ENCODE peak calls at places on chromosomes 4 and X, in nine cellular contexts. Z is ovary, O is uterus, P is thyroid gland, K is endothelial cell of umbilical vein, W is HCT116, N is spleen, C is NB4, E is adrenal gland. R is an unnamed sample.

GRCh38 chrX:9867753-9868152 is 81.5 kb downstream of the SHROOM2 start:
- DNase-seq in Z (no peak), O (no peak), P (no peak), K (no peak), W (no peak), N (no peak), C (no peak), E (no peak), R (no peak)

GRCh38 chrX:47166126-47166525 is 21.1 kb downstream of the RBM10 start:
- DNase-seq in Z (peak), O (peak), P (peak), K (no peak), W (no peak), N (peak), C (no peak), E (peak), R (peak)

GRCh38 chr4:37780444-37781133 is 45.9 kb upstream of the PGM2 start:
- DNase-seq in Z (no peak), O (no peak), P (no peak), K (no peak), W (no peak), N (no peak), C (peak), E (no peak), R (no peak)

GRCh38 chr4:2860391-2861348 is 17.0 kb downstream of the ADD1 start:
- DNase-seq in Z (peak), O (peak), P (peak), K (peak), W (no peak), N (no peak), C (no peak), E (peak), R (no peak)

GRCh38 chrX:138711399-138712347 is at the start of gene FGF13:
- DNase-seq in Z (peak), O (peak), P (peak), K (no peak), W (no peak), N (peak), C (peak), E (no peak), R (no peak)

GRCh38 chrX:38862100-38862499 is 60.8 kb downstream of the MID1IP1 start:
- DNase-seq in Z (no peak), O (no peak), P (no peak), K (no peak), W (no peak), N (no peak), C (no peak), E (no peak), R (no peak)

GRCh38 chr4:110480031-110480549 is 4.1 kb downstream of the ENPEP start:
- DNase-seq in Z (no peak), O (peak), P (no peak), K (no peak), W (no peak), N (no peak), C (no peak), E (no peak), R (no peak)

GRCh38 chrX:19699151-19699550 is 183.8 kb upstream of the MAP3K15 start:
- DNase-seq in Z (no peak), O (no peak), P (no peak), K (no peak), W (no peak), N (no peak), C (no peak), E (no peak), R (no peak)

GRCh38 chr4:110195561-110196205 is 2.7 kb downstream of the ELOVL6 start:
- DNase-seq in Z (no peak), O (no peak), P (no peak), K (peak), W (no peak), N (no peak), C (peak), E (no peak), R (peak)

GRCh38 chr4:63921561-63921960 is 487.7 kb downstream of the TECRL start:
- DNase-seq in Z (no peak), O (no peak), P (no peak), K (no peak), W (no peak), N (peak), C (no peak), E (no peak), R (no peak)

GRCh38 chr4:92182736-92183407 is 120.9 kb upstream of the GRID2 start:
- DNase-seq in Z (no peak), O (no peak), P (no peak), K (no peak), W (no peak), N (peak), C (no peak), E (no peak), R (no peak)

GRCh38 chrX:153764786-153765137 is 713 bp downstream of the PLXNB3 start:
- DNase-seq in Z (no peak), O (peak), P (no peak), K (no peak), W (no peak), N (peak), C (no peak), E (no peak), R (no peak)

GRCh38 chr4:127012549-127012948 is 620.2 kb upstream of the INTU start:
- DNase-seq in Z (no peak), O (no peak), P (no peak), K (no peak), W (no peak), N (no peak), C (no peak), E (no peak), R (no peak)

GRCh38 chrX:38225093-38225492 is 4.4 kb upstream of the SRPX start:
- DNase-seq in Z (no peak), O (no peak), P (no peak), K (no peak), W (no peak), N (no peak), C (no peak), E (no peak), R (no peak)

GRCh38 chr4:61445374-61446063 is 245.4 kb downstream of the ADGRL3 start:
- DNase-seq in Z (no peak), O (no peak), P (no peak), K (no peak), W (no peak), N (no peak), C (no peak), E (no peak), R (no peak)

GRCh38 chr4:174828845-174829701 is at the start of gene GLRA3:
- DNase-seq in Z (peak), O (no peak), P (peak), K (no peak), W (no peak), N (peak), C (peak), E (peak), R (no peak)

GRCh38 chr4:41209187-41209586 is 5.2 kb downstream of the APBB2 start:
- DNase-seq in Z (no peak), O (no peak), P (peak), K (no peak), W (no peak), N (no peak), C (no peak), E (no peak), R (no peak)

GRCh38 chr4:139617702-139618490 is 47.7 kb upstream of the MGST2 start:
- DNase-seq in Z (no peak), O (no peak), P (no peak), K (peak), W (peak), N (no peak), C (no peak), E (no peak), R (no peak)

GRCh38 chr4:165966833-165967232 is 93.8 kb downstream of the TLL1 start:
- DNase-seq in Z (no peak), O (no peak), P (no peak), K (no peak), W (no peak), N (no peak), C (no peak), E (no peak), R (no peak)

GRCh38 chr4:172786039-172786792 is 382.4 kb upstream of the GALNT7 start:
- DNase-seq in Z (no peak), O (no peak), P (peak), K (no peak), W (no peak), N (no peak), C (no peak), E (peak), R (no peak)

GRCh38 chr4:112521123-112522116 is 5.4 kb upstream of the NEUROG2 start:
- DNase-seq in Z (no peak), O (no peak), P (no peak), K (no peak), W (no peak), N (peak), C (no peak), E (no peak), R (no peak)

GRCh38 chr4:5870220-5870619 is 22.7 kb downstream of the CRMP1 start:
- DNase-seq in Z (no peak), O (no peak), P (no peak), K (no peak), W (no peak), N (peak), C (no peak), E (no peak), R (no peak)

GRCh38 chrX:48496660-48497059 is 12.1 kb upstream of the PORCN start:
- DNase-seq in Z (no peak), O (no peak), P (no peak), K (no peak), W (no peak), N (peak), C (no peak), E (no peak), R (no peak)

GRCh38 chrX:56798866-56799864 is 70.1 kb downstream of the NBDY start:
- DNase-seq in Z (no peak), O (peak), P (no peak), K (no peak), W (no peak), N (peak), C (no peak), E (peak), R (peak)

GRCh38 chrX:31233941-31234496 is 162.2 kb upstream of the FTHL17 start:
- DNase-seq in Z (no peak), O (no peak), P (no peak), K (no peak), W (no peak), N (no peak), C (no peak), E (no peak), R (no peak)

GRCh38 chr4:97395980-97396562 is 747.2 kb downstream of the STPG2 start:
- DNase-seq in Z (no peak), O (no peak), P (no peak), K (no peak), W (no peak), N (no peak), C (no peak), E (no peak), R (no peak)

GRCh38 chrX:86148024-86148511 is at the start of gene DACH2:
- DNase-seq in Z (peak), O (peak), P (peak), K (peak), W (no peak), N (peak), C (no peak), E (peak), R (peak)

GRCh38 chr4:169741569-169741968 is 16.2 kb downstream of the HPF1 start:
- DNase-seq in Z (no peak), O (no peak), P (no peak), K (no peak), W (no peak), N (no peak), C (peak), E (no peak), R (no peak)

GRCh38 chr4:22384154-22384553 is 131.7 kb downstream of the ADGRA3 start:
- DNase-seq in Z (no peak), O (no peak), P (no peak), K (no peak), W (no peak), N (no peak), C (no peak), E (no peak), R (no peak)
- H3K4me3 ChIP-seq in Z (no peak), O (no peak), P (no peak), K (no peak), W (no peak), N (no peak), C (no peak), E (no peak), R (no peak)

GRCh38 chr4:7845493-7846124 is 94.1 kb downstream of the AFAP1 start:
- DNase-seq in Z (no peak), O (no peak), P (no peak), K (no peak), W (no peak), N (no peak), C (peak), E (no peak), R (no peak)
- TF ChIP-seq CTCF in Z (no peak), O (no peak), P (no peak), K (peak), W (no peak), N (no peak), C (peak), E (no peak), R (no peak)

GRCh38 chrX:69104756-69105434 is 60.4 kb downstream of the PJA1 start:
- DNase-seq in Z (no peak), O (no peak), P (no peak), K (no peak), W (no peak), N (peak), C (no peak), E (no peak), R (no peak)

GRCh38 chrX:69103539-69103938 is 61.7 kb downstream of the PJA1 start:
- DNase-seq in Z (no peak), O (no peak), P (no peak), K (no peak), W (no peak), N (no peak), C (no peak), E (no peak), R (no peak)

GRCh38 chrX:69102805-69103204 is 62.4 kb downstream of the PJA1 start:
- DNase-seq in Z (no peak), O (no peak), P (no peak), K (no peak), W (no peak), N (peak), C (peak), E (no peak), R (no peak)

GRCh38 chrX:69100478-69100877 is 64.8 kb downstream of the PJA1 start:
- DNase-seq in Z (no peak), O (no peak), P (no peak), K (no peak), W (no peak), N (no peak), C (no peak), E (no peak), R (no peak)

DNA sequence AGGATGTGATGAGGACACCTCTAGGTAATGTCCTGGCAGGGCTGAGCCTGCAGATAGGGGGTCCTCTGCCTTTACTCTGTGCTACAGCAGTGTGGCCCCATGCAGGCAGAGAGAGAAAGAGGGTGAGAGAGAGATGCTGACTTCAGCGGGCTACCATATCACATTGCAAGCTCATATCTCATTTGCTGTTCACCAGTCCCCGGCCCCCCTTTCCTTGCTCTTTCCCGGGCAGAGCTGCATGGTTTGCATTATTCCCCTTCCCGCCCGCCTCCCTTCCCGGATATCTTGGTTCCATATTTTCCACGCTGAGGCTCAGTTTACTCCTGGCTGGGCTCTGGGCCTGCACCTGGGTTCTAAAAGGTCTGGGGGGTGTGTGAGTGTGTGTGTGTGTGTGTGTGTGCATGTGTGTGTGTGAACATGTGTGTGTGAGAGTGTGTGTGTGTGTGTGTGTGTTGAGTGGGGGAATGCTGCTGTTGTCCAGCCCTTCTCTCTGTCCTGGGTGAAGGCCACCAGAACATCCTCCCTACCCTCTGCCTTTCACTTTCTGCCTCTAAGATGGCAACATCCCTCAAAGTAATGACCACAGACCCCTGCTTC is 63.5 kb downstream of the PJA1 start:
- DNase-seq in Z (no peak), O (no peak), P (no peak), K (no peak), W (no peak), N (peak), C (no peak), E (no peak), R (no peak)
- TF ChIP-seq POLR2A in Z (no peak), O (no peak), P (no peak), K (no peak), W (no peak), N (no peak), C (no peak), E (no peak), R (no peak)

DNA sequence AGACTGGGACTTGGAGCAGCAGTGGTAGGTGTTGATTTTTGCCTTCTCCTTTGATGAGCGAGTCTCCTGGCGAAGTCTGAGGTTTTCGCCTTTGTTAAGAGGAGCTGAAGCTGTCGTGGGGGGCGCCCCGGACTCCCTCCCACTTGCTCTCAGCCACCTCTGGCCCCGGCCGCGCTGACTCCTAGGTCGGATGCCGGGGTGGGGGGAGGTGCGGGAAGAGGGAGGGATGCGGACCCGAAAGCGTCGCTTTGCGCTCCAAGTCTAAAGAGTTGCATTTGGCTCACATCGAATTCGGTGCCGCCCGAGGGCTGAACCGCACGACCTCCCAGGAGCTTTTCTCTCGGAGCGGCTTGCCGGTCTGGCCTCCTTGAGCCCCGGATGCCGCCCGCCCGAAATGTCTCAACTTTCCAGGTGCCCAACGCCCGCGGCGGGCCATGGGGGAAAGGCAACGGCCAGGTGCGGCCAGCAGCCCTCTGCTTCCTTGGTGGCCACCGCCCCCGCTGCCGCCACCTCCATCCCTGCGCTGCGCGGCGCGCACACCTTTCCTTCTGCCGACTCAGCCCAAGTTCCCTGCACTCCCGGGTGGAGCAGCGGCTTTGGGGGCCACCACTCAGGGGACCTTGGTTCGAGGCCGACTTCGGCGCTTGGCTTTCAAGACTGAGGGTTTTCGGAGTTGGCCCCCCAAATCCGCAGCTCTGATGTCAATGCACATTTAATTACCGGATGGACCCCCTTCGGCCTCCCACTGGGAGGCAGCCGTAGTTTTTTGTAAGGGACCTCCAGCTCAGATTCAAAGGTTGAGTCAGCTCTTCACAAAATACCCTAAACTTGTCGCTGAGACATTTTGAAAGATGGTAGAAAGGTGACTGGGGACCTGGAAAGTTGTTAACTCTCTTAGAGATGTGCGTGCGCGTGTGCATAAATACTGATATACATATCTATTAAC is 977 bp downstream of the AFF2 start:
- DNase-seq in Z (peak), O (no peak), P (no peak), K (no peak), W (no peak), N (peak), C (peak), E (no peak), R (no peak)
- H3K4me3 ChIP-seq in Z (peak), O (no peak), P (no peak), K (peak), W (no peak), N (peak), C (peak), E (no peak), R (peak)

GRCh38 chr4:103918214-103918613 is 198.4 kb upstream of the TACR3 start:
- DNase-seq in Z (no peak), O (no peak), P (no peak), K (no peak), W (no peak), N (no peak), C (no peak), E (no peak), R (no peak)

DNA sequence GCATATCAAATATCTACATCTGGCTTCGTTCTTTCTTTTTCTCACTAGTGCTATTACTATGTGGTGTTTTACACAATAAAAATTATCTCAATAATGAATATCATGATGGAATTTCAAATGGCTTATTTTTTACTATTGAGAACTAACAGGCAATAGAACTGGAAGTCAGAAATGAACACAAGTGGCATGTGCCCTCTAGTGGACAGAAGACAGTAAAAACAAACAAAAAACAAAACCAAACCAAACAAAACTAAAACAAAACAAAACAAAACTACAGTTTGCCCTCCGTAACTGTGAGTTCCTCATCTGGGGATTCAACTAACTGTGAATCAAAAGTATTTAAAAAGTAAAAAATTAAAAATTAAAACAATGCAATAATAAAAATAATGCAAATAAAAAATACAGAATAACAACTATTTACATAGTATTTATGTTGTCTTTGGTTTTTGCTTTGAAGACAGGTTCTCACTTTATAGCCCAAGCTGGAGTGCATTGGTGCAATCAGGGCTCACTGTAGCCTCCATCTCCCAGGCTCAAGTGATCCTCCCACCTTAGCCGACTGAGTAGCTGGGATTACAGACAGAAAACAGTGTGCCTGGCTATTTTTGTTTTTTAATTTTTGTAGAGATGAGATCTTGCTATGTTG is 195.6 kb upstream of the TACR3 start:
- DNase-seq in Z (no peak), O (no peak), P (no peak), K (peak), W (peak), N (no peak), C (peak), E (no peak), R (no peak)
- TF ChIP-seq CTCF in Z (no peak), O (no peak), P (no peak), K (peak), W (peak), N (no peak), C (peak), E (peak), R (no peak)